ENCODE peak calls at places on chromosomes 6 and 20, in six cellular contexts. P is GM23338, N is spleen, D is neural progenitor cell, R is lower lobe of right lung, C is lower leg skin. H is an unnamed sample.

GRCh38 chr20:63163171-63163570 is 52.8 kb downstream of the YTHDF1 start:
- DNase-seq in D (no peak), P (no peak), R (no peak), C (no peak), N (peak), H (no peak)

GRCh38 chr6:137728386-137729349 is 138.4 kb upstream of the TNFAIP3 start:
- DNase-seq in C (no peak), P (no peak), D (peak), N (no peak), R (no peak), H (peak)

GRCh38 chr20:641516-641913 is 11.5 kb downstream of the SRXN1 start:
- DNase-seq in C (no peak), N (no peak), R (no peak), P (no peak), D (peak), H (no peak)

GRCh38 chr20:33518071-33518470 is 28.2 kb downstream of the CBFA2T2 start:
- DNase-seq in R (no peak), N (no peak), C (no peak), P (no peak), D (peak), H (peak)

GRCh38 chr6:34601706-34602105 is 45.6 kb upstream of the SPDEF start:
- DNase-seq in N (no peak), R (no peak), D (peak), P (peak), C (no peak), H (no peak)

GRCh38 chr6:163398104-163398503 is 16.4 kb upstream of the QKI start:
- DNase-seq in D (no peak), R (no peak), N (no peak), C (no peak), P (no peak), H (no peak)

GRCh38 chr6:7821426-7821825 is 89.2 kb downstream of the TXNDC5 start:
- DNase-seq in R (no peak), C (no peak), P (no peak), D (no peak), N (no peak), H (peak)

GRCh38 chr6:98946877-98947410 is 802 bp downstream of the FBXL4 start:
- DNase-seq in N (peak), R (peak), P (no peak), D (peak), C (no peak), H (peak)

GRCh38 chr20:53931597-53931996 is 138.8 kb downstream of the BCAS1 start:
- DNase-seq in N (no peak), R (no peak), D (no peak), C (no peak), P (no peak), H (no peak)

GRCh38 chr6:27753668-27754407 is 158.4 kb downstream of the OR2B2 start:
- DNase-seq in C (peak), R (peak), D (peak), N (peak), P (peak), H (peak)

GRCh38 chr6:34743625-34744293 is 13.5 kb upstream of the SNRPC start:
- DNase-seq in N (no peak), P (no peak), D (no peak), C (no peak), R (no peak), H (no peak)

GRCh38 chr6:84428300-84428907 is 201.0 kb upstream of the CEP162 start:
- DNase-seq in R (peak), D (peak), P (peak), C (no peak), N (no peak), H (peak)

GRCh38 chr20:33105336-33105924 is 26.0 kb downstream of the BPIFB4 start:
- DNase-seq in N (no peak), D (no peak), R (no peak), P (no peak), C (no peak), H (no peak)

GRCh38 chr6:79082304-79082703 is 4.2 kb upstream of the PHIP start:
- DNase-seq in R (no peak), N (no peak), D (peak), P (peak), C (no peak), H (no peak)

GRCh38 chr6:11632795-11633511 is 95.4 kb downstream of the TMEM170B start:
- DNase-seq in C (no peak), R (no peak), D (peak), P (no peak), N (no peak), H (peak)

GRCh38 chr6:154239392-154239791 is 117.2 kb downstream of the IPCEF1 start:
- DNase-seq in D (no peak), P (no peak), R (no peak), C (no peak), N (no peak), H (no peak)

GRCh38 chr6:16130437-16130891 is 1.6 kb downstream of the MYLIP start:
- DNase-seq in N (no peak), R (no peak), C (no peak), P (no peak), D (peak), H (no peak)

GRCh38 chr20:23774081-23774480 is 23.3 kb upstream of the CST1 start:
- DNase-seq in N (no peak), R (no peak), P (no peak), D (no peak), C (no peak), H (no peak)

GRCh38 chr6:3850451-3851203 is 1.5 kb downstream of the FAM50B start:
- DNase-seq in R (no peak), D (no peak), N (peak), C (no peak), P (no peak), H (no peak)

GRCh38 chr20:49483018-49483705 is 694 bp upstream of the KCNB1 start:
- DNase-seq in R (no peak), P (peak), D (peak), C (no peak), N (no peak), H (no peak)

GRCh38 chr6:452301-453067 is 60.9 kb downstream of the IRF4 start:
- DNase-seq in C (peak), D (no peak), R (no peak), P (no peak), N (no peak), H (peak)

GRCh38 chr6:26232950-26233607 is 131.9 kb upstream of the BTN3A2 start:
- DNase-seq in P (peak), R (no peak), C (no peak), D (peak), N (peak), H (no peak)

GRCh38 chr20:18058661-18059467 is 1.1 kb upstream of the OVOL2 start:
- DNase-seq in P (peak), D (peak), R (peak), C (no peak), N (no peak), H (no peak)

GRCh38 chr6:166162599-166163342 is 4.9 kb downstream of the TBXT start:
- DNase-seq in N (no peak), R (no peak), P (no peak), C (no peak), D (no peak), H (no peak)

GRCh38 chr20:49420811-49421295 is 61.6 kb downstream of the KCNB1 start:
- DNase-seq in R (no peak), N (no peak), P (no peak), D (no peak), C (peak), H (no peak)

GRCh38 chr6:1890987-1891386 is 281.3 kb downstream of the FOXC1 start:
- DNase-seq in D (no peak), R (no peak), N (no peak), C (no peak), P (no peak), H (no peak)

GRCh38 chr6:1885576-1886003 is 275.9 kb downstream of the FOXC1 start:
- DNase-seq in P (no peak), C (no peak), R (no peak), D (peak), N (no peak), H (no peak)

GRCh38 chr6:1892716-1893115 is 283.0 kb downstream of the FOXC1 start:
- DNase-seq in P (no peak), D (no peak), C (no peak), N (no peak), R (no peak), H (no peak)

GRCh38 chr6:1893470-1894130 is 283.9 kb downstream of the FOXC1 start:
- DNase-seq in P (peak), C (no peak), N (no peak), D (peak), R (no peak), H (no peak)

GRCh38 chr6:1890071-1890470 is 280.4 kb downstream of the FOXC1 start:
- DNase-seq in C (no peak), R (no peak), N (no peak), D (no peak), P (no peak), H (no peak)
- TF ChIP-seq CTCF in C (no peak), R (no peak), N (no peak), D (no peak), P (no peak), H (no peak)

DNA sequence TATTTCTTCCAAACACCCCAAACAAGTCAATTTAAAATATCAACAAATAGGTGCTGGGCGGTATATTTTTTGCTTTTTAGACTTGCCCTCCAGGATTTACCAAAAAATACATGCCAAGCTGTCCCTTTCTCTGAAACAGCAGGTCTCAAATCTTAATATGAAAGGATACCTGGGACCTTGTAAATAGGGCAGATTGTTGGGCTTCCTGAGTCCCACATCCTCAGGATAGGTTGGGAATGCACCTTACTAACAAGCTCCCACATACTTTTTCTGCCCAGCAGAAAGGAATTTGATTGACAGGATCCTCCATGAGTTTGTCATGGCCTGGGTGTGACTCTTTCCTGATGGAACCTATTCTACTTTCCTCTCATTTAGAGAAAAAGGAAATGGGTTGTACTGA is 4.9 kb upstream of the SLC24A3 start:
- DNase-seq in R (no peak), D (no peak), C (no peak), P (peak), N (no peak), H (no peak)
- H3K4me3 ChIP-seq in R (no peak), D (no peak), C (no peak), P (no peak), N (no peak), H (no peak)

DNA sequence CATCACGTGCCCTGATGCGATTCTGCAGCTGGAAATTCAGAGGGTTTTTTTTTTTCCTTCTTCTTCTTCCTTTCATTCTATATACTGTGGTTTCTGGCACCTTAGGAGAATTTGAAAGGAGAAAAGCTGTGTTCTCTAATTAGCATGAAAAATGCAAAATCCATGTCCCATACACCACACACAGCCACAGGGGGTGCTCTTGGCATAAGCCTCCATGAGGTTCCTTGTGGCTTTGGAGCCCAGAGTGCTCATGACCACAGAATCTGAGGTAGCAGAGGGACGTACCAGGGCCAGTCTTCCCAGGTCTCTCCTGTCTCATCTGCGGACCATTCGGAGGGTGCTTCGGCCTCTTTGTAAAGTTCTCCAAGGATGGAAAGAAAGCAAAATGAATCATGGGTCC is 258.4 kb upstream of the CDH4 start:
- DNase-seq in N (no peak), R (no peak), C (no peak), P (peak), D (no peak), H (no peak)
- TF ChIP-seq CTCF in N (no peak), R (no peak), C (no peak), P (no peak), D (peak), H (no peak)

DNA sequence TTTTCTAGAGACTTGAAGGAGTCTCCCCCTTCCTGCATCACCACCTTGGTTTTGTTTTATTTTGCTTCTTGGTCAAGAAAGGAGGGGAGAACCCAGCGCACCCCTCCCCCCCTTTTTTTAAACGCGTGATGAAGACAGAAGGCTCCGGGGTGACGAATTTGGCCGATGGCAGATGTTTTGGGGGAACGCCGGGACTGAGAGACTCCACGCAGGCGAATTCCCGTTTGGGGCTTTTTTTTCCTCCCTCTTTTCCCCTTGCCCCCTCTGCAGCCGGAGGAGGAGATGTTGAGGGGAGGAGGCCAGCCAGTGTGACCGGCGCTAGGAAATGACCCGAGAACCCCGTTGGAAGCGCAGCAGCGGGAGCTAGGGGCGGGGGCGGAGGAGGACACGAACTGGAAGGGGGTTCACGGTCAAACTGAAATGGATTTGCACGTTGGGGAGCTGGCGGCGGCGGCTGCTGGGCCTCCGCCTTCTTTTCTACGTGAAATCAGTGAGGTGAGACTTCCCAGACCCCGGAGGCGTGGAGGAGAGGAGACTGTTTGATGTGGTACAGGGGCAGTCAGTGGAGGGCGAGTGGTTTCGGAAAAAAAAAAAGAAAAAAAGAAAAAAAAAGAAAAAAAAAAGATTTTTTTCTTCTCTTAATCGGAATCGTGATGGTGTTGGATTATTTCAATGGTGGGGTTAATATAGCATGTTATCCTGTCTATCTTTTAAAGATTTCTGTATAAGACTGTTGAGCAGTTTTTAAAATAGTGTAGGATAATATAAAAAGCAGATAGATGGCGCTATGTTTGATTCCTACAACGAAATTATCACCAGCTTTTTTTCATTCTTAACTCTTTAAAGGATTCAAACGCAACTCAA is 3.1 kb downstream of the SOX4 start:
- DNase-seq in C (peak), R (peak), D (peak), P (peak), N (peak), H (peak)
- H3K4me3 ChIP-seq in C (peak), R (peak), D (peak), P (peak), N (peak), H (peak)

GRCh38 chr6:44004136-44004535 is 123.1 kb downstream of the MRPL14 start:
- DNase-seq in N (no peak), P (no peak), R (no peak), D (no peak), C (no peak), H (no peak)

GRCh38 chr6:44003345-44004061 is 123.7 kb downstream of the MRPL14 start:
- DNase-seq in R (no peak), P (peak), N (peak), D (peak), C (no peak), H (no peak)

GRCh38 chr6:44006123-44006871 is 121.0 kb downstream of the MRPL14 start:
- DNase-seq in D (no peak), R (no peak), C (no peak), N (peak), P (no peak), H (peak)

GRCh38 chr6:44005507-44005903 is 121.7 kb downstream of the MRPL14 start:
- DNase-seq in P (no peak), C (no peak), R (no peak), N (no peak), D (no peak), H (no peak)

DNA sequence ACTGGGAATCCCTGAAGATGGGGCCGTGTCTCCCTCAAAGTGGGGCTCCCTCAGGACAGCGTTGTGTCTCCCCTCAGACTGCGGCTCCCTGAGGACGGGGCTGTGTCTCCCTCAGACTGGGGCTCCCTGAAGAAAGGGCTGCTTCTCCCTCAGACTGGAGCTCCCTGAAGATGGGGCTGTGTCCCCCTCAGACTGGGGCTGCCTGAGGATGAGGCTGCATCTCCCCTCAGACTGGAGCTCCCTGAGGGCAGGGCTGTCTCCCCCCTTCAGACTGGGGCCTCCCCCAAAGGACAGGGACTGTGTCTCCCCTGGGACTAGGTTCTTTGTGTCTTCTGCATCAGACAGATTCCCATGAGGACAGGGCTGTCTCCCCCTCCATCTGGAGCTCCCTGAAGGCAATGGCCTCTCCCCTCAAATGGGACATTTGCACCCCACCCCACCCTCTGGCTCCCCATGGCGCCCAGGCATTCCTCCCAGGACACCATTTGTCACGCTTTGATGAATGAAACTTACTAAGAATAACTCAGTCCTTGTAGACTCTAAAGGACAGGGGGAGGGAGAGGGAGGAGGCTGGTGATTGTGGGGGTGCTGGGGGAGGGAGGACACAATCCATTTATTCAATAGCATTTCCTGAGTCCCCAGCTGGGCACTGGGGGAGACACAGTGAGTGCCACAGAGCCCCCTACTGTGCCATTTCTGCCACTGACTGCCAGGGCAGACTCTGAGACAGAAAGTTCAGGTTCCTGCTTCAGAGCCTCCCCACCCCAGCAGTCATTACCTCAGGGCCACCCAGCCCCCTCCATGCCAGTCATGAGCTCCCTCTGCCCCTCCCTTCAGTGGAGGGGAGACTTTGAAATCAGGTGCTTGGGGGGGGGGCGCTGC is 122.4 kb downstream of the MRPL14 start:
- DNase-seq in R (no peak), C (no peak), P (no peak), D (no peak), N (no peak), H (no peak)
- TF ChIP-seq CTCF in R (no peak), C (no peak), P (peak), D (peak), N (no peak), H (peak)